ENCODE peak calls at places on chromosomes 12 and 14, in ten cellular contexts. One of them, this sample, is unnamed.

GRCh38 chr12:112097641-112098040 is 10.9 kb downstream of the NAA25 start:
- DNase-seq in CD8-positive, alpha-beta T cell: no peak
- DNase-seq in DMS 273 treated with DMSO at 0.1 percent for 48 hours: no peak
- DNase-seq in dorsolateral prefrontal cortex: no peak
- DNase-seq in cardiac fibroblast: peak
- DNase-seq in stimulated activated CD8-positive, alpha-beta memory T cell treated with anti-CD3 and anti-CD28 coated beads, Interleukin-2, amount 100 ng/mL, for 1 hour: no peak
- DNase-seq in COR-L47: no peak
- DNase-seq in A549: no peak
- DNase-seq in stimulated activated CD4-positive, alpha-beta T cell treated with anti-CD3 and anti-CD28 coated beads, Interleukin-2, amount 100 ng/mL, for 48 hours: no peak
- DNase-seq in NCI-H69: no peak
- DNase-seq in this sample: no peak

GRCh38 chr12:118714051-118714460 is 267.3 kb upstream of the SRRM4 start:
- DNase-seq in stimulated activated CD4-positive, alpha-beta T cell treated with anti-CD3 and anti-CD28 coated beads, Interleukin-2, amount 100 ng/mL, for 48 hours: peak
- DNase-seq in DMS 273 treated with DMSO at 0.1 percent for 48 hours: no peak
- DNase-seq in COR-L47: peak
- DNase-seq in NCI-H69: peak
- DNase-seq in A549: peak
- DNase-seq in stimulated activated CD8-positive, alpha-beta memory T cell treated with anti-CD3 and anti-CD28 coated beads, Interleukin-2, amount 100 ng/mL, for 1 hour: no peak
- DNase-seq in dorsolateral prefrontal cortex: peak
- DNase-seq in CD8-positive, alpha-beta T cell: no peak
- DNase-seq in cardiac fibroblast: no peak
- DNase-seq in this sample: no peak

GRCh38 chr12:64450711-64451486 is 1.0 kb upstream of the TBK1 start:
- DNase-seq in stimulated activated CD4-positive, alpha-beta T cell treated with anti-CD3 and anti-CD28 coated beads, Interleukin-2, amount 100 ng/mL, for 48 hours: no peak
- DNase-seq in cardiac fibroblast: peak
- DNase-seq in COR-L47: no peak
- DNase-seq in A549: no peak
- DNase-seq in DMS 273 treated with DMSO at 0.1 percent for 48 hours: no peak
- DNase-seq in stimulated activated CD8-positive, alpha-beta memory T cell treated with anti-CD3 and anti-CD28 coated beads, Interleukin-2, amount 100 ng/mL, for 1 hour: no peak
- DNase-seq in NCI-H69: peak
- DNase-seq in CD8-positive, alpha-beta T cell: no peak
- DNase-seq in dorsolateral prefrontal cortex: no peak
- DNase-seq in this sample: no peak

GRCh38 chr12:121300083-121300819 is 3.7 kb upstream of the CAMKK2 start:
- DNase-seq in COR-L47: peak
- DNase-seq in NCI-H69: peak
- DNase-seq in A549: no peak
- DNase-seq in cardiac fibroblast: no peak
- DNase-seq in DMS 273 treated with DMSO at 0.1 percent for 48 hours: no peak
- DNase-seq in stimulated activated CD4-positive, alpha-beta T cell treated with anti-CD3 and anti-CD28 coated beads, Interleukin-2, amount 100 ng/mL, for 48 hours: no peak
- DNase-seq in dorsolateral prefrontal cortex: no peak
- DNase-seq in stimulated activated CD8-positive, alpha-beta memory T cell treated with anti-CD3 and anti-CD28 coated beads, Interleukin-2, amount 100 ng/mL, for 1 hour: no peak
- DNase-seq in CD8-positive, alpha-beta T cell: no peak
- DNase-seq in this sample: no peak

GRCh38 chr14:100603341-100604125 is 16.3 kb upstream of the BEGAIN start:
- DNase-seq in stimulated activated CD8-positive, alpha-beta memory T cell treated with anti-CD3 and anti-CD28 coated beads, Interleukin-2, amount 100 ng/mL, for 1 hour: no peak
- DNase-seq in DMS 273 treated with DMSO at 0.1 percent for 48 hours: no peak
- DNase-seq in A549: no peak
- DNase-seq in NCI-H69: peak
- DNase-seq in COR-L47: no peak
- DNase-seq in dorsolateral prefrontal cortex: no peak
- DNase-seq in cardiac fibroblast: no peak
- DNase-seq in CD8-positive, alpha-beta T cell: no peak
- DNase-seq in stimulated activated CD4-positive, alpha-beta T cell treated with anti-CD3 and anti-CD28 coated beads, Interleukin-2, amount 100 ng/mL, for 48 hours: no peak
- DNase-seq in this sample: no peak

GRCh38 chr14:44795725-44796124 is 166.0 kb downstream of the KLHL28 start:
- DNase-seq in stimulated activated CD8-positive, alpha-beta memory T cell treated with anti-CD3 and anti-CD28 coated beads, Interleukin-2, amount 100 ng/mL, for 1 hour: no peak
- DNase-seq in NCI-H69: peak
- DNase-seq in cardiac fibroblast: no peak
- DNase-seq in CD8-positive, alpha-beta T cell: no peak
- DNase-seq in DMS 273 treated with DMSO at 0.1 percent for 48 hours: no peak
- DNase-seq in dorsolateral prefrontal cortex: no peak
- DNase-seq in COR-L47: no peak
- DNase-seq in A549: no peak
- DNase-seq in stimulated activated CD4-positive, alpha-beta T cell treated with anti-CD3 and anti-CD28 coated beads, Interleukin-2, amount 100 ng/mL, for 48 hours: no peak
- DNase-seq in this sample: no peak

GRCh38 chr12:64621257-64621942 is 11.1 kb downstream of the RASSF3 start:
- DNase-seq in A549: no peak
- DNase-seq in DMS 273 treated with DMSO at 0.1 percent for 48 hours: no peak
- DNase-seq in dorsolateral prefrontal cortex: no peak
- DNase-seq in stimulated activated CD4-positive, alpha-beta T cell treated with anti-CD3 and anti-CD28 coated beads, Interleukin-2, amount 100 ng/mL, for 48 hours: no peak
- DNase-seq in CD8-positive, alpha-beta T cell: no peak
- DNase-seq in NCI-H69: no peak
- DNase-seq in COR-L47: no peak
- DNase-seq in cardiac fibroblast: peak
- DNase-seq in stimulated activated CD8-positive, alpha-beta memory T cell treated with anti-CD3 and anti-CD28 coated beads, Interleukin-2, amount 100 ng/mL, for 1 hour: no peak
- DNase-seq in this sample: no peak

GRCh38 chr14:68663385-68664076 is 129.3 kb downstream of the ZFP36L1 start:
- DNase-seq in NCI-H69: no peak
- DNase-seq in DMS 273 treated with DMSO at 0.1 percent for 48 hours: no peak
- DNase-seq in CD8-positive, alpha-beta T cell: no peak
- DNase-seq in COR-L47: no peak
- DNase-seq in stimulated activated CD4-positive, alpha-beta T cell treated with anti-CD3 and anti-CD28 coated beads, Interleukin-2, amount 100 ng/mL, for 48 hours: peak
- DNase-seq in dorsolateral prefrontal cortex: no peak
- DNase-seq in cardiac fibroblast: peak
- DNase-seq in A549: no peak
- DNase-seq in stimulated activated CD8-positive, alpha-beta memory T cell treated with anti-CD3 and anti-CD28 coated beads, Interleukin-2, amount 100 ng/mL, for 1 hour: no peak
- DNase-seq in this sample: no peak

GRCh38 chr14:59869381-59870255 is 958 bp downstream of the RTN1 start:
- DNase-seq in NCI-H69: peak
- DNase-seq in A549: no peak
- DNase-seq in CD8-positive, alpha-beta T cell: no peak
- DNase-seq in stimulated activated CD4-positive, alpha-beta T cell treated with anti-CD3 and anti-CD28 coated beads, Interleukin-2, amount 100 ng/mL, for 48 hours: no peak
- DNase-seq in cardiac fibroblast: no peak
- DNase-seq in dorsolateral prefrontal cortex: peak
- DNase-seq in stimulated activated CD8-positive, alpha-beta memory T cell treated with anti-CD3 and anti-CD28 coated beads, Interleukin-2, amount 100 ng/mL, for 1 hour: no peak
- DNase-seq in COR-L47: peak
- DNase-seq in DMS 273 treated with DMSO at 0.1 percent for 48 hours: no peak
- DNase-seq in this sample: no peak

GRCh38 chr14:92122761-92123160 is 992 bp downstream of the CPSF2 start:
- DNase-seq in cardiac fibroblast: peak
- DNase-seq in stimulated activated CD4-positive, alpha-beta T cell treated with anti-CD3 and anti-CD28 coated beads, Interleukin-2, amount 100 ng/mL, for 48 hours: no peak
- DNase-seq in stimulated activated CD8-positive, alpha-beta memory T cell treated with anti-CD3 and anti-CD28 coated beads, Interleukin-2, amount 100 ng/mL, for 1 hour: no peak
- DNase-seq in DMS 273 treated with DMSO at 0.1 percent for 48 hours: no peak
- DNase-seq in dorsolateral prefrontal cortex: no peak
- DNase-seq in NCI-H69: no peak
- DNase-seq in COR-L47: no peak
- DNase-seq in A549: no peak
- DNase-seq in CD8-positive, alpha-beta T cell: no peak
- DNase-seq in this sample: no peak

GRCh38 chr14:94460631-94461416 is 8.2 kb upstream of the SERPINA11 start:
- DNase-seq in NCI-H69: no peak
- DNase-seq in cardiac fibroblast: no peak
- DNase-seq in stimulated activated CD4-positive, alpha-beta T cell treated with anti-CD3 and anti-CD28 coated beads, Interleukin-2, amount 100 ng/mL, for 48 hours: no peak
- DNase-seq in stimulated activated CD8-positive, alpha-beta memory T cell treated with anti-CD3 and anti-CD28 coated beads, Interleukin-2, amount 100 ng/mL, for 1 hour: no peak
- DNase-seq in CD8-positive, alpha-beta T cell: no peak
- DNase-seq in A549: no peak
- DNase-seq in DMS 273 treated with DMSO at 0.1 percent for 48 hours: no peak
- DNase-seq in dorsolateral prefrontal cortex: no peak
- DNase-seq in COR-L47: no peak
- DNase-seq in this sample: no peak

GRCh38 chr14:93752980-93753561 is 35.2 kb downstream of the PRIMA1 start:
- DNase-seq in DMS 273 treated with DMSO at 0.1 percent for 48 hours: no peak
- DNase-seq in stimulated activated CD8-positive, alpha-beta memory T cell treated with anti-CD3 and anti-CD28 coated beads, Interleukin-2, amount 100 ng/mL, for 1 hour: no peak
- DNase-seq in dorsolateral prefrontal cortex: peak
- DNase-seq in NCI-H69: no peak
- DNase-seq in CD8-positive, alpha-beta T cell: no peak
- DNase-seq in cardiac fibroblast: no peak
- DNase-seq in COR-L47: no peak
- DNase-seq in stimulated activated CD4-positive, alpha-beta T cell treated with anti-CD3 and anti-CD28 coated beads, Interleukin-2, amount 100 ng/mL, for 48 hours: no peak
- DNase-seq in A549: no peak
- DNase-seq in this sample: no peak

GRCh38 chr12:48307269-48307668 is 43.5 kb downstream of the ZNF641 start:
- DNase-seq in COR-L47: no peak
- DNase-seq in A549: no peak
- DNase-seq in stimulated activated CD8-positive, alpha-beta memory T cell treated with anti-CD3 and anti-CD28 coated beads, Interleukin-2, amount 100 ng/mL, for 1 hour: no peak
- DNase-seq in DMS 273 treated with DMSO at 0.1 percent for 48 hours: no peak
- DNase-seq in stimulated activated CD4-positive, alpha-beta T cell treated with anti-CD3 and anti-CD28 coated beads, Interleukin-2, amount 100 ng/mL, for 48 hours: no peak
- DNase-seq in dorsolateral prefrontal cortex: no peak
- DNase-seq in NCI-H69: no peak
- DNase-seq in CD8-positive, alpha-beta T cell: no peak
- DNase-seq in cardiac fibroblast: no peak
- DNase-seq in this sample: no peak

GRCh38 chr12:130752692-130753230 is 36.7 kb upstream of the RIMBP2 start:
- DNase-seq in A549: no peak
- DNase-seq in DMS 273 treated with DMSO at 0.1 percent for 48 hours: no peak
- DNase-seq in stimulated activated CD4-positive, alpha-beta T cell treated with anti-CD3 and anti-CD28 coated beads, Interleukin-2, amount 100 ng/mL, for 48 hours: no peak
- DNase-seq in dorsolateral prefrontal cortex: no peak
- DNase-seq in NCI-H69: no peak
- DNase-seq in COR-L47: no peak
- DNase-seq in CD8-positive, alpha-beta T cell: no peak
- DNase-seq in cardiac fibroblast: no peak
- DNase-seq in stimulated activated CD8-positive, alpha-beta memory T cell treated with anti-CD3 and anti-CD28 coated beads, Interleukin-2, amount 100 ng/mL, for 1 hour: no peak
- DNase-seq in this sample: no peak

GRCh38 chr14:24928501-24928900 is 121.4 kb downstream of the STXBP6 start:
- DNase-seq in NCI-H69: no peak
- DNase-seq in COR-L47: no peak
- DNase-seq in CD8-positive, alpha-beta T cell: no peak
- DNase-seq in DMS 273 treated with DMSO at 0.1 percent for 48 hours: no peak
- DNase-seq in dorsolateral prefrontal cortex: no peak
- DNase-seq in stimulated activated CD4-positive, alpha-beta T cell treated with anti-CD3 and anti-CD28 coated beads, Interleukin-2, amount 100 ng/mL, for 48 hours: no peak
- DNase-seq in stimulated activated CD8-positive, alpha-beta memory T cell treated with anti-CD3 and anti-CD28 coated beads, Interleukin-2, amount 100 ng/mL, for 1 hour: no peak
- DNase-seq in cardiac fibroblast: no peak
- DNase-seq in A549: no peak
- DNase-seq in this sample: no peak

GRCh38 chr14:99513946-99514551 is 32.8 kb downstream of the CCNK start:
- DNase-seq in cardiac fibroblast: no peak
- DNase-seq in NCI-H69: no peak
- DNase-seq in COR-L47: no peak
- DNase-seq in DMS 273 treated with DMSO at 0.1 percent for 48 hours: no peak
- DNase-seq in stimulated activated CD8-positive, alpha-beta memory T cell treated with anti-CD3 and anti-CD28 coated beads, Interleukin-2, amount 100 ng/mL, for 1 hour: no peak
- DNase-seq in stimulated activated CD4-positive, alpha-beta T cell treated with anti-CD3 and anti-CD28 coated beads, Interleukin-2, amount 100 ng/mL, for 48 hours: no peak
- DNase-seq in CD8-positive, alpha-beta T cell: no peak
- DNase-seq in A549: no peak
- DNase-seq in dorsolateral prefrontal cortex: peak
- DNase-seq in this sample: no peak

GRCh38 chr12:102484017-102484731 is 3.8 kb upstream of the IGF1 start:
- DNase-seq in A549: peak
- DNase-seq in NCI-H69: peak
- DNase-seq in dorsolateral prefrontal cortex: peak
- DNase-seq in CD8-positive, alpha-beta T cell: peak
- DNase-seq in cardiac fibroblast: peak
- DNase-seq in COR-L47: no peak
- DNase-seq in DMS 273 treated with DMSO at 0.1 percent for 48 hours: no peak
- DNase-seq in stimulated activated CD4-positive, alpha-beta T cell treated with anti-CD3 and anti-CD28 coated beads, Interleukin-2, amount 100 ng/mL, for 48 hours: peak
- DNase-seq in stimulated activated CD8-positive, alpha-beta memory T cell treated with anti-CD3 and anti-CD28 coated beads, Interleukin-2, amount 100 ng/mL, for 1 hour: peak
- DNase-seq in this sample: peak

GRCh38 chr12:69616025-69616424 is 5.3 kb upstream of the LRRC10 start:
- DNase-seq in stimulated activated CD4-positive, alpha-beta T cell treated with anti-CD3 and anti-CD28 coated beads, Interleukin-2, amount 100 ng/mL, for 48 hours: no peak
- DNase-seq in NCI-H69: no peak
- DNase-seq in dorsolateral prefrontal cortex: no peak
- DNase-seq in CD8-positive, alpha-beta T cell: no peak
- DNase-seq in stimulated activated CD8-positive, alpha-beta memory T cell treated with anti-CD3 and anti-CD28 coated beads, Interleukin-2, amount 100 ng/mL, for 1 hour: no peak
- DNase-seq in A549: no peak
- DNase-seq in DMS 273 treated with DMSO at 0.1 percent for 48 hours: no peak
- DNase-seq in cardiac fibroblast: no peak
- DNase-seq in COR-L47: no peak
- DNase-seq in this sample: no peak

GRCh38 chr12:13251496-13251895 is 55.0 kb downstream of the EMP1 start:
- DNase-seq in NCI-H69: no peak
- DNase-seq in cardiac fibroblast: no peak
- DNase-seq in A549: no peak
- DNase-seq in stimulated activated CD8-positive, alpha-beta memory T cell treated with anti-CD3 and anti-CD28 coated beads, Interleukin-2, amount 100 ng/mL, for 1 hour: no peak
- DNase-seq in dorsolateral prefrontal cortex: no peak
- DNase-seq in COR-L47: no peak
- DNase-seq in DMS 273 treated with DMSO at 0.1 percent for 48 hours: no peak
- DNase-seq in CD8-positive, alpha-beta T cell: no peak
- DNase-seq in stimulated activated CD4-positive, alpha-beta T cell treated with anti-CD3 and anti-CD28 coated beads, Interleukin-2, amount 100 ng/mL, for 48 hours: no peak
- DNase-seq in this sample: no peak

GRCh38 chr12:27996761-27997160 is 24.2 kb upstream of the PTHLH start:
- DNase-seq in stimulated activated CD4-positive, alpha-beta T cell treated with anti-CD3 and anti-CD28 coated beads, Interleukin-2, amount 100 ng/mL, for 48 hours: no peak
- DNase-seq in cardiac fibroblast: no peak
- DNase-seq in NCI-H69: no peak
- DNase-seq in dorsolateral prefrontal cortex: no peak
- DNase-seq in DMS 273 treated with DMSO at 0.1 percent for 48 hours: no peak
- DNase-seq in stimulated activated CD8-positive, alpha-beta memory T cell treated with anti-CD3 and anti-CD28 coated beads, Interleukin-2, amount 100 ng/mL, for 1 hour: no peak
- DNase-seq in COR-L47: no peak
- DNase-seq in A549: no peak
- DNase-seq in CD8-positive, alpha-beta T cell: no peak
- DNase-seq in this sample: no peak

GRCh38 chr14:66859063-66859671 is 330.1 kb upstream of the GARIN2 start:
- DNase-seq in dorsolateral prefrontal cortex: no peak
- DNase-seq in DMS 273 treated with DMSO at 0.1 percent for 48 hours: no peak
- DNase-seq in A549: no peak
- DNase-seq in stimulated activated CD8-positive, alpha-beta memory T cell treated with anti-CD3 and anti-CD28 coated beads, Interleukin-2, amount 100 ng/mL, for 1 hour: no peak
- DNase-seq in cardiac fibroblast: no peak
- DNase-seq in COR-L47: no peak
- DNase-seq in NCI-H69: no peak
- DNase-seq in CD8-positive, alpha-beta T cell: no peak
- DNase-seq in stimulated activated CD4-positive, alpha-beta T cell treated with anti-CD3 and anti-CD28 coated beads, Interleukin-2, amount 100 ng/mL, for 48 hours: no peak
- DNase-seq in this sample: no peak

GRCh38 chr14:105228562-105228961 is 19.8 kb upstream of the BTBD6 start:
- DNase-seq in dorsolateral prefrontal cortex: no peak
- DNase-seq in cardiac fibroblast: no peak
- DNase-seq in stimulated activated CD4-positive, alpha-beta T cell treated with anti-CD3 and anti-CD28 coated beads, Interleukin-2, amount 100 ng/mL, for 48 hours: no peak
- DNase-seq in CD8-positive, alpha-beta T cell: no peak
- DNase-seq in NCI-H69: no peak
- DNase-seq in stimulated activated CD8-positive, alpha-beta memory T cell treated with anti-CD3 and anti-CD28 coated beads, Interleukin-2, amount 100 ng/mL, for 1 hour: no peak
- DNase-seq in COR-L47: no peak
- DNase-seq in DMS 273 treated with DMSO at 0.1 percent for 48 hours: no peak
- DNase-seq in A549: no peak
- DNase-seq in this sample: no peak

GRCh38 chr14:35814371-35815005 is 5.4 kb upstream of the RALGAPA1 start:
- DNase-seq in NCI-H69: peak
- DNase-seq in DMS 273 treated with DMSO at 0.1 percent for 48 hours: peak
- DNase-seq in cardiac fibroblast: peak
- DNase-seq in dorsolateral prefrontal cortex: peak
- DNase-seq in COR-L47: peak
- DNase-seq in stimulated activated CD8-positive, alpha-beta memory T cell treated with anti-CD3 and anti-CD28 coated beads, Interleukin-2, amount 100 ng/mL, for 1 hour: peak
- DNase-seq in A549: no peak
- DNase-seq in stimulated activated CD4-positive, alpha-beta T cell treated with anti-CD3 and anti-CD28 coated beads, Interleukin-2, amount 100 ng/mL, for 48 hours: peak
- DNase-seq in CD8-positive, alpha-beta T cell: peak
- DNase-seq in this sample: peak

GRCh38 chr14:68157971-68158371 is 338.4 kb downstream of the RAD51B start:
- DNase-seq in stimulated activated CD8-positive, alpha-beta memory T cell treated with anti-CD3 and anti-CD28 coated beads, Interleukin-2, amount 100 ng/mL, for 1 hour: no peak
- DNase-seq in stimulated activated CD4-positive, alpha-beta T cell treated with anti-CD3 and anti-CD28 coated beads, Interleukin-2, amount 100 ng/mL, for 48 hours: no peak
- DNase-seq in dorsolateral prefrontal cortex: no peak
- DNase-seq in NCI-H69: no peak
- DNase-seq in DMS 273 treated with DMSO at 0.1 percent for 48 hours: no peak
- DNase-seq in CD8-positive, alpha-beta T cell: no peak
- DNase-seq in cardiac fibroblast: no peak
- DNase-seq in COR-L47: no peak
- DNase-seq in A549: no peak
- DNase-seq in this sample: no peak

GRCh38 chr12:4566474-4566873 is 4.5 kb downstream of the DYRK4 start:
- DNase-seq in COR-L47: no peak
- DNase-seq in DMS 273 treated with DMSO at 0.1 percent for 48 hours: no peak
- DNase-seq in NCI-H69: no peak
- DNase-seq in CD8-positive, alpha-beta T cell: no peak
- DNase-seq in cardiac fibroblast: no peak
- DNase-seq in stimulated activated CD4-positive, alpha-beta T cell treated with anti-CD3 and anti-CD28 coated beads, Interleukin-2, amount 100 ng/mL, for 48 hours: no peak
- DNase-seq in stimulated activated CD8-positive, alpha-beta memory T cell treated with anti-CD3 and anti-CD28 coated beads, Interleukin-2, amount 100 ng/mL, for 1 hour: no peak
- DNase-seq in A549: no peak
- DNase-seq in dorsolateral prefrontal cortex: no peak
- DNase-seq in this sample: no peak

GRCh38 chr14:60179296-60179924 is 14.2 kb upstream of the DHRS7 start:
- DNase-seq in CD8-positive, alpha-beta T cell: no peak
- DNase-seq in stimulated activated CD8-positive, alpha-beta memory T cell treated with anti-CD3 and anti-CD28 coated beads, Interleukin-2, amount 100 ng/mL, for 1 hour: no peak
- DNase-seq in A549: no peak
- DNase-seq in dorsolateral prefrontal cortex: no peak
- DNase-seq in stimulated activated CD4-positive, alpha-beta T cell treated with anti-CD3 and anti-CD28 coated beads, Interleukin-2, amount 100 ng/mL, for 48 hours: no peak
- DNase-seq in NCI-H69: no peak
- DNase-seq in cardiac fibroblast: no peak
- DNase-seq in COR-L47: no peak
- DNase-seq in DMS 273 treated with DMSO at 0.1 percent for 48 hours: no peak
- DNase-seq in this sample: no peak

GRCh38 chr12:47409310-47409709 is 296.5 kb downstream of the RPAP3 start:
- DNase-seq in stimulated activated CD8-positive, alpha-beta memory T cell treated with anti-CD3 and anti-CD28 coated beads, Interleukin-2, amount 100 ng/mL, for 1 hour: no peak
- DNase-seq in COR-L47: no peak
- DNase-seq in cardiac fibroblast: no peak
- DNase-seq in NCI-H69: no peak
- DNase-seq in DMS 273 treated with DMSO at 0.1 percent for 48 hours: no peak
- DNase-seq in stimulated activated CD4-positive, alpha-beta T cell treated with anti-CD3 and anti-CD28 coated beads, Interleukin-2, amount 100 ng/mL, for 48 hours: no peak
- DNase-seq in A549: no peak
- DNase-seq in dorsolateral prefrontal cortex: no peak
- DNase-seq in CD8-positive, alpha-beta T cell: no peak
- DNase-seq in this sample: no peak

GRCh38 chr14:80213602-80214001 is 2.3 kb upstream of the DIO2 start:
- DNase-seq in COR-L47: peak
- DNase-seq in dorsolateral prefrontal cortex: no peak
- DNase-seq in A549: peak
- DNase-seq in DMS 273 treated with DMSO at 0.1 percent for 48 hours: peak
- DNase-seq in CD8-positive, alpha-beta T cell: no peak
- DNase-seq in NCI-H69: peak
- DNase-seq in stimulated activated CD4-positive, alpha-beta T cell treated with anti-CD3 and anti-CD28 coated beads, Interleukin-2, amount 100 ng/mL, for 48 hours: no peak
- DNase-seq in stimulated activated CD8-positive, alpha-beta memory T cell treated with anti-CD3 and anti-CD28 coated beads, Interleukin-2, amount 100 ng/mL, for 1 hour: no peak
- DNase-seq in cardiac fibroblast: peak
- DNase-seq in this sample: no peak